ENCODE peak calls at places on chromosomes 3 and 15, in four cellular contexts. One of them, this sample, is unnamed. For H3K4me1, the result is how much of the 10 kb centered on the place peaks cover.

GRCh38 chr3:131772278-131772893 is 262.4 kb downstream of the CPNE4 start:
- DNase-seq in lower lobe of right lung: no peak
- DNase-seq in testis: no peak
- DNase-seq in left ventricle myocardium inferior: no peak
- DNase-seq in this sample: no peak

GRCh38 chr3:29156071-29156715 is 124.7 kb upstream of the RBMS3 start:
- DNase-seq in lower lobe of right lung: no peak
- DNase-seq in testis: no peak
- DNase-seq in left ventricle myocardium inferior: no peak
- DNase-seq in this sample: no peak

GRCh38 chr15:73081321-73081958 is 29.2 kb downstream of the NEO1 start:
- DNase-seq in lower lobe of right lung: no peak
- DNase-seq in testis: peak
- DNase-seq in left ventricle myocardium inferior: no peak
- DNase-seq in this sample: no peak

GRCh38 chr3:24454862-24455261 is 39.8 kb downstream of the THRB start:
- DNase-seq in lower lobe of right lung: no peak
- DNase-seq in testis: no peak
- DNase-seq in left ventricle myocardium inferior: no peak
- DNase-seq in this sample: no peak

GRCh38 chr3:104437891-104438290 is 928.8 kb upstream of the ALCAM start:
- DNase-seq in lower lobe of right lung: no peak
- DNase-seq in testis: no peak
- DNase-seq in left ventricle myocardium inferior: no peak
- DNase-seq in this sample: no peak

GRCh38 chr3:99012051-99012450 is 110.6 kb upstream of the DCBLD2 start:
- DNase-seq in lower lobe of right lung: no peak
- DNase-seq in testis: no peak
- DNase-seq in left ventricle myocardium inferior: no peak
- DNase-seq in this sample: peak

GRCh38 chr3:152444029-152444641 is 175.4 kb downstream of the MBNL1 start:
- DNase-seq in lower lobe of right lung: no peak
- DNase-seq in testis: no peak
- DNase-seq in left ventricle myocardium inferior: no peak
- DNase-seq in this sample: no peak

GRCh38 chr3:56251343-56251945 is 216.8 kb downstream of the ERC2 start:
- DNase-seq in lower lobe of right lung: no peak
- DNase-seq in testis: peak
- DNase-seq in left ventricle myocardium inferior: no peak
- DNase-seq in this sample: no peak

GRCh38 chr3:14598143-14598569 is 53.4 kb upstream of the CCDC174 start:
- DNase-seq in lower lobe of right lung: no peak
- DNase-seq in testis: peak
- DNase-seq in left ventricle myocardium inferior: no peak
- DNase-seq in this sample: peak

GRCh38 chr3:65963787-65964707 is 74.7 kb downstream of the MAGI1 start:
- DNase-seq in lower lobe of right lung: no peak
- DNase-seq in testis: no peak
- DNase-seq in left ventricle myocardium inferior: no peak
- DNase-seq in this sample: no peak

GRCh38 chr3:189512824-189513223 is 118.4 kb upstream of the TP63 start:
- DNase-seq in lower lobe of right lung: no peak
- DNase-seq in testis: no peak
- DNase-seq in left ventricle myocardium inferior: no peak
- DNase-seq in this sample: no peak
- H3K4me1 ChIP-seq in lower lobe of right lung: under half
- H3K4me1 ChIP-seq in testis: under half
- H3K4me1 ChIP-seq in left ventricle myocardium inferior: under half
- H3K4me1 ChIP-seq in this sample: under half

DNA sequence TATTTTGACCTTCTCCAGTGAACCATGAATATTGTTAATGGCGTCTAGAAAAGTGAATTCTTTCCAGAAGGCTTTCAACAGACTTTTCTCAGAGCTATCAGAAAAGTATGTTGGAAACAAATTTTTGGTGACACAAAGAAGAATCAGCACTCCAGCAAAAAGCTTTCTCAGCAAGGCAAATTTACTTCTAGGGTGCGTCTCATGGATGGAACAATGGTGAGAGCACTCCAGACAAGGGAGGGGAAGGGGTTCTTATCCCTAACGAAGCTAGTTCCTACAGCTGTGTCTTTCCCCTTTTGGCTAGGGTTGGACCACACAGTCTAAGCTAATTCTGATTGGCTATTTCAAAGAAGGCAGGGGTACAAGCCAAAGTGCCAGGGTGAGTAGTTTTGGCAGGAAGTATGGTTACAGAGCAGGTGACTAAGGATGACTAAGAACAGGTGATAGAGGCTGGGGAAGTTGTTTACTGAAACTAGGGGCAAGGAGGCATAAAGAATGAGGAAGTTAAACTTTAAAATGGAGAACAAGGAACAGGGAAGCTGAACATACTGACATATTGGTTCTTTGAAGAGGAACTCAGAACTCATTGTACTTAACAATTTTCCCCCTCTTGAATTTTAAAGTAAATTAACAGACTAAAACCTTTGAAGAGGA is 959.8 kb downstream of the NAALADL2 start:
- DNase-seq in lower lobe of right lung: no peak
- DNase-seq in testis: no peak
- DNase-seq in left ventricle myocardium inferior: no peak
- DNase-seq in this sample: no peak
- H3K27ac ChIP-seq in lower lobe of right lung: no peak
- H3K27ac ChIP-seq in testis: no peak
- H3K27ac ChIP-seq in left ventricle myocardium inferior: no peak
- H3K27ac ChIP-seq in this sample: no peak

GRCh38 chr15:64861960-64862359 is 20.2 kb downstream of the PLEKHO2 start:
- DNase-seq in lower lobe of right lung: no peak
- DNase-seq in testis: no peak
- DNase-seq in left ventricle myocardium inferior: no peak
- DNase-seq in this sample: no peak
- H3K4me1 ChIP-seq in lower lobe of right lung: under half
- H3K4me1 ChIP-seq in testis: under half
- H3K4me1 ChIP-seq in left ventricle myocardium inferior: half or more
- H3K4me1 ChIP-seq in this sample: under half

DNA sequence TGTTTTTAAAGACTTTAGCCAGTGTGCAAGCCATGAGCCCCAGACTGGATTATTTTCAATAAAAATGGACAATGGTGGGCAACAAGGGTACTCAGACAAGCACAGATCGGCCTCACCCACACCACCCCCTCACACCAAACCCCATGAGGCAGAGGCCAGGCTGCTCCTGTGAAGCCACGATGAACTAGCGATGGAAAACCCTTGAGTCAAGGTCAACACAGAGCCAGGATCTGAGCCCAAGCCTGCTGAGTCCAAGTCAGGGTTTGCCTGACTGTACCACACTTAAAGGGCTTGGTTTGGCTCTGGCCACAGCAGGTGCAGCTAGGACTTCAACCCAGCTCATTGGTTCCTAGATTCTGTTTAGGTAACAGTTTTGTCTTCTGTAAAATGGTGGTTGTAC is 131.5 kb upstream of the SLC2A2 start:
- DNase-seq in lower lobe of right lung: no peak
- DNase-seq in testis: no peak
- DNase-seq in left ventricle myocardium inferior: no peak
- DNase-seq in this sample: no peak
- H3K27ac ChIP-seq in lower lobe of right lung: no peak
- H3K27ac ChIP-seq in testis: no peak
- H3K27ac ChIP-seq in left ventricle myocardium inferior: no peak
- H3K27ac ChIP-seq in this sample: no peak

GRCh38 chr15:74386496-74387140 is 19.2 kb upstream of the CYP11A1 start:
- DNase-seq in lower lobe of right lung: no peak
- DNase-seq in testis: no peak
- DNase-seq in left ventricle myocardium inferior: no peak
- DNase-seq in this sample: no peak
- H3K4me1 ChIP-seq in lower lobe of right lung: half or more
- H3K4me1 ChIP-seq in testis: under half
- H3K4me1 ChIP-seq in left ventricle myocardium inferior: under half
- H3K4me1 ChIP-seq in this sample: under half

GRCh38 chr3:59498995-59499394 is 449.2 kb upstream of the CFAP20DC start:
- DNase-seq in lower lobe of right lung: no peak
- DNase-seq in testis: no peak
- DNase-seq in left ventricle myocardium inferior: no peak
- DNase-seq in this sample: no peak

GRCh38 chr3:59499954-59500353 is 450.1 kb upstream of the CFAP20DC start:
- DNase-seq in lower lobe of right lung: no peak
- DNase-seq in testis: no peak
- DNase-seq in left ventricle myocardium inferior: no peak
- DNase-seq in this sample: no peak

GRCh38 chr3:59502806-59503205 is 453.0 kb upstream of the CFAP20DC start:
- DNase-seq in lower lobe of right lung: no peak
- DNase-seq in testis: no peak
- DNase-seq in left ventricle myocardium inferior: no peak
- DNase-seq in this sample: no peak

DNA sequence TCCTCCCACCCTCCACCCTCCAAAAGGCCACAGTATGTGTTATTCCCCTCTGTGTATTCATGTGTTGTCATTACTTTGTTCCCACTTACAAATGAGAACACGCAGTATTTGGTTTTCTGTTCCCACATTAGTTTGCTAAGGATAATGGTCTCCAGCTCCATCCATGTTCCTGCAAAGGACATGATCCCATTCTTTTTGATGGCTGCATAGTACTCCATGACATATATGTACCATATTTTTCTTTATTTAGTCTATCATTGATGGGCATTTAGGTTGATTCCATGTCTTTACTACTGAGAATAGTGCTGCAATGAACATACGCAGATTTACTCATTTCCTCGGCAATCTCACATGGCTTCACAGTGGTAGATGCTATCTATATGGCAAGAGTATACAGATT is 453.6 kb upstream of the CFAP20DC start:
- DNase-seq in lower lobe of right lung: no peak
- DNase-seq in testis: no peak
- DNase-seq in left ventricle myocardium inferior: no peak
- DNase-seq in this sample: no peak
- H3K27ac ChIP-seq in lower lobe of right lung: no peak
- H3K27ac ChIP-seq in testis: no peak
- H3K27ac ChIP-seq in left ventricle myocardium inferior: no peak
- H3K27ac ChIP-seq in this sample: no peak

GRCh38 chr15:91469627-91470567 is 369.8 kb downstream of the SV2B start:
- DNase-seq in lower lobe of right lung: peak
- DNase-seq in testis: no peak
- DNase-seq in left ventricle myocardium inferior: no peak
- DNase-seq in this sample: no peak
- H3K4me1 ChIP-seq in lower lobe of right lung: under half
- H3K4me1 ChIP-seq in testis: under half
- H3K4me1 ChIP-seq in left ventricle myocardium inferior: under half
- H3K4me1 ChIP-seq in this sample: under half

GRCh38 chr15:31434418-31435255 is 108.0 kb downstream of the KLF13 start:
- DNase-seq in lower lobe of right lung: peak
- DNase-seq in testis: peak
- DNase-seq in left ventricle myocardium inferior: peak
- DNase-seq in this sample: peak
- H3K27ac ChIP-seq in lower lobe of right lung: peak
- H3K27ac ChIP-seq in testis: peak
- H3K27ac ChIP-seq in left ventricle myocardium inferior: peak
- H3K27ac ChIP-seq in this sample: peak

DNA sequence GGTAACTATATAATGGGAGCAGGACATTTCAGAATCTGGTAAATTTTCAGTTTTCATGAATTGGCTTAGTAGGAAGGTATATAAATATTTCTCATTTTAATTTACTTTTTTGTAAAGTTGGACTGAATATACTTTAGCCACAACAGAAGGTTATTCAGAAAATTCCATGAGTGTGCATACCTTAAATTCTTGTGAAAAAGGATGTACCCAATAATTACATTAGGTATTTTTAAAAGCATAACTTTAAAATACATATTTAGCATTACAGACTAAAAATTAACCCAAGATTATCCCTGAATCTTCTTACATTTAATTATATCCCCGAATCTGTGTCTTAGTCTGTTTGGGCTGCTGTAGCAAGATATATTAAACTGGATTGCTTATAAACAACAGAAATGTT is 24.9 kb upstream of the ATP11B start:
- DNase-seq in lower lobe of right lung: no peak
- DNase-seq in testis: no peak
- DNase-seq in left ventricle myocardium inferior: no peak
- DNase-seq in this sample: no peak
- H3K4me1 ChIP-seq in lower lobe of right lung: under half
- H3K4me1 ChIP-seq in testis: under half
- H3K4me1 ChIP-seq in left ventricle myocardium inferior: under half
- H3K4me1 ChIP-seq in this sample: under half

GRCh38 chr15:48406911-48407310 is 75.7 kb downstream of the DUT start:
- DNase-seq in lower lobe of right lung: no peak
- DNase-seq in testis: no peak
- DNase-seq in left ventricle myocardium inferior: no peak
- DNase-seq in this sample: no peak
- H3K27ac ChIP-seq in lower lobe of right lung: no peak
- H3K27ac ChIP-seq in testis: no peak
- H3K27ac ChIP-seq in left ventricle myocardium inferior: peak
- H3K27ac ChIP-seq in this sample: no peak